ENCODE peak calls at places on chromosomes 4 and X, in five cellular contexts. One of them, this sample, is unnamed.

GRCh38 chr4:5863461-5864113 is 29.3 kb downstream of the CRMP1 start:
- DNase-seq in WTC11: no peak
- DNase-seq in cardiac fibroblast: peak
- DNase-seq in nephron progenitor cell: no peak
- DNase-seq in brain microvascular endothelial cell: peak
- DNase-seq in this sample: peak

GRCh38 chr4:140633154-140633553 is 64.4 kb upstream of the UCP1 start:
- DNase-seq in WTC11: no peak
- DNase-seq in cardiac fibroblast: no peak
- DNase-seq in nephron progenitor cell: no peak
- DNase-seq in brain microvascular endothelial cell: no peak
- DNase-seq in this sample: no peak

GRCh38 chr4:56356650-56357049 is 30.6 kb downstream of the AASDH start:
- DNase-seq in WTC11: no peak
- DNase-seq in cardiac fibroblast: no peak
- DNase-seq in nephron progenitor cell: no peak
- DNase-seq in brain microvascular endothelial cell: no peak
- DNase-seq in this sample: no peak

GRCh38 chr4:2848449-2848848 is 4.8 kb downstream of the ADD1 start:
- DNase-seq in WTC11: no peak
- DNase-seq in cardiac fibroblast: peak
- DNase-seq in nephron progenitor cell: no peak
- DNase-seq in brain microvascular endothelial cell: no peak
- DNase-seq in this sample: peak

GRCh38 chrX:53160297-53160983 is 64.6 kb downstream of the KDM5C start:
- DNase-seq in WTC11: no peak
- DNase-seq in cardiac fibroblast: no peak
- DNase-seq in nephron progenitor cell: no peak
- DNase-seq in brain microvascular endothelial cell: no peak
- DNase-seq in this sample: no peak

GRCh38 chr4:150962245-150962644 is 52.8 kb downstream of the LRBA start:
- DNase-seq in WTC11: no peak
- DNase-seq in cardiac fibroblast: peak
- DNase-seq in nephron progenitor cell: no peak
- DNase-seq in brain microvascular endothelial cell: no peak
- DNase-seq in this sample: peak

GRCh38 chr4:89753601-89754066 is 83.3 kb downstream of the SNCA start:
- DNase-seq in WTC11: no peak
- DNase-seq in cardiac fibroblast: peak
- DNase-seq in nephron progenitor cell: no peak
- DNase-seq in brain microvascular endothelial cell: peak
- DNase-seq in this sample: peak

GRCh38 chr4:67545996-67546356 is 673 bp upstream of the CENPC start:
- DNase-seq in WTC11: no peak
- DNase-seq in cardiac fibroblast: no peak
- DNase-seq in nephron progenitor cell: no peak
- DNase-seq in brain microvascular endothelial cell: no peak
- DNase-seq in this sample: no peak

GRCh38 chr4:112509243-112510190 is 6.5 kb downstream of the NEUROG2 start:
- DNase-seq in WTC11: peak
- DNase-seq in cardiac fibroblast: no peak
- DNase-seq in nephron progenitor cell: peak
- DNase-seq in brain microvascular endothelial cell: no peak
- DNase-seq in this sample: no peak

GRCh38 chrX:97461763-97462162 is 578.1 kb downstream of the RPA4 start:
- DNase-seq in WTC11: no peak
- DNase-seq in cardiac fibroblast: no peak
- DNase-seq in nephron progenitor cell: no peak
- DNase-seq in brain microvascular endothelial cell: no peak
- DNase-seq in this sample: no peak

GRCh38 chr4:35358001-35358584 is 886.2 kb downstream of the ARAP2 start:
- DNase-seq in WTC11: no peak
- DNase-seq in cardiac fibroblast: no peak
- DNase-seq in nephron progenitor cell: no peak
- DNase-seq in brain microvascular endothelial cell: no peak
- DNase-seq in this sample: peak

GRCh38 chr4:14583331-14583730 is 418.9 kb upstream of the CPEB2 start:
- DNase-seq in WTC11: no peak
- DNase-seq in cardiac fibroblast: peak
- DNase-seq in nephron progenitor cell: no peak
- DNase-seq in brain microvascular endothelial cell: no peak
- DNase-seq in this sample: peak

GRCh38 chrX:63513825-63514574 is 162.9 kb upstream of the SPIN4 start:
- DNase-seq in WTC11: no peak
- DNase-seq in cardiac fibroblast: peak
- DNase-seq in nephron progenitor cell: no peak
- DNase-seq in brain microvascular endothelial cell: peak
- DNase-seq in this sample: peak

GRCh38 chr4:42104521-42104920 is 47.9 kb downstream of the BEND4 start:
- DNase-seq in WTC11: no peak
- DNase-seq in cardiac fibroblast: peak
- DNase-seq in nephron progenitor cell: no peak
- DNase-seq in brain microvascular endothelial cell: no peak
- DNase-seq in this sample: peak

GRCh38 chr4:145231906-145232700 is 51.7 kb upstream of the OTUD4 start:
- DNase-seq in WTC11: no peak
- DNase-seq in cardiac fibroblast: peak
- DNase-seq in nephron progenitor cell: no peak
- DNase-seq in brain microvascular endothelial cell: peak
- DNase-seq in this sample: peak

GRCh38 chr4:73299548-73300280 is 41.1 kb upstream of the ANKRD17 start:
- DNase-seq in WTC11: no peak
- DNase-seq in cardiac fibroblast: no peak
- DNase-seq in nephron progenitor cell: no peak
- DNase-seq in brain microvascular endothelial cell: no peak
- DNase-seq in this sample: no peak

GRCh38 chr4:141900841-141901240 is 264.5 kb downstream of the IL15 start:
- DNase-seq in WTC11: no peak
- DNase-seq in cardiac fibroblast: no peak
- DNase-seq in nephron progenitor cell: no peak
- DNase-seq in brain microvascular endothelial cell: no peak
- DNase-seq in this sample: no peak

GRCh38 chrX:81120936-81121351 is 80.8 kb downstream of the HMGN5 start:
- DNase-seq in WTC11: peak
- DNase-seq in cardiac fibroblast: peak
- DNase-seq in nephron progenitor cell: peak
- DNase-seq in brain microvascular endothelial cell: peak
- DNase-seq in this sample: peak

GRCh38 chrX:138756234-138756633 is 44.7 kb upstream of the FGF13 start:
- DNase-seq in WTC11: peak
- DNase-seq in cardiac fibroblast: peak
- DNase-seq in nephron progenitor cell: peak
- DNase-seq in brain microvascular endothelial cell: peak
- DNase-seq in this sample: peak

GRCh38 chr4:71212216-71212615 is 126.6 kb upstream of the SLC4A4 start:
- DNase-seq in WTC11: no peak
- DNase-seq in cardiac fibroblast: no peak
- DNase-seq in nephron progenitor cell: no peak
- DNase-seq in brain microvascular endothelial cell: no peak
- DNase-seq in this sample: no peak

GRCh38 chrX:65758505-65758904 is 91.1 kb downstream of the MSN start:
- DNase-seq in WTC11: no peak
- DNase-seq in cardiac fibroblast: no peak
- DNase-seq in nephron progenitor cell: no peak
- DNase-seq in brain microvascular endothelial cell: no peak
- DNase-seq in this sample: no peak

GRCh38 chr4:153758688-153759406 is 977 bp downstream of the RNF175 start:
- DNase-seq in WTC11: no peak
- DNase-seq in cardiac fibroblast: no peak
- DNase-seq in nephron progenitor cell: no peak
- DNase-seq in brain microvascular endothelial cell: no peak
- DNase-seq in this sample: no peak

GRCh38 chr4:41216294-41217019 is 2.1 kb upstream of the APBB2 start:
- DNase-seq in WTC11: peak
- DNase-seq in cardiac fibroblast: peak
- DNase-seq in nephron progenitor cell: peak
- DNase-seq in brain microvascular endothelial cell: no peak
- DNase-seq in this sample: peak

GRCh38 chr4:33924239-33924638 is 2320.1 kb downstream of the ARAP2 start:
- DNase-seq in WTC11: peak
- DNase-seq in cardiac fibroblast: peak
- DNase-seq in nephron progenitor cell: peak
- DNase-seq in brain microvascular endothelial cell: no peak
- DNase-seq in this sample: peak

GRCh38 chr4:139167774-139168444 is 9.1 kb downstream of the ELF2 start:
- DNase-seq in WTC11: no peak
- DNase-seq in cardiac fibroblast: peak
- DNase-seq in nephron progenitor cell: no peak
- DNase-seq in brain microvascular endothelial cell: peak
- DNase-seq in this sample: peak

GRCh38 chrX:108091878-108092291 is 307 bp downstream of the ATG4A start:
- DNase-seq in WTC11: no peak
- DNase-seq in cardiac fibroblast: no peak
- DNase-seq in nephron progenitor cell: no peak
- DNase-seq in brain microvascular endothelial cell: no peak
- DNase-seq in this sample: no peak

GRCh38 chr4:159174645-159175147 is 71.8 kb downstream of the RAPGEF2 start:
- DNase-seq in WTC11: no peak
- DNase-seq in cardiac fibroblast: no peak
- DNase-seq in nephron progenitor cell: no peak
- DNase-seq in brain microvascular endothelial cell: no peak
- DNase-seq in this sample: no peak

GRCh38 chr4:40211224-40212185 is 14.7 kb downstream of the RHOH start:
- DNase-seq in WTC11: no peak
- DNase-seq in cardiac fibroblast: peak
- DNase-seq in nephron progenitor cell: no peak
- DNase-seq in brain microvascular endothelial cell: no peak
- DNase-seq in this sample: no peak

GRCh38 chrX:103461156-103461555 is 58.1 kb downstream of the RAB40A start:
- DNase-seq in WTC11: no peak
- DNase-seq in cardiac fibroblast: peak
- DNase-seq in nephron progenitor cell: no peak
- DNase-seq in brain microvascular endothelial cell: no peak
- DNase-seq in this sample: no peak

GRCh38 chr4:25663778-25664177 is 8.1 kb downstream of the SLC34A2 start:
- DNase-seq in WTC11: no peak
- DNase-seq in cardiac fibroblast: no peak
- DNase-seq in nephron progenitor cell: no peak
- DNase-seq in brain microvascular endothelial cell: no peak
- DNase-seq in this sample: no peak

GRCh38 chrX:150889131-150889530 is 9.3 kb downstream of the CD99L2 start:
- DNase-seq in WTC11: no peak
- DNase-seq in cardiac fibroblast: no peak
- DNase-seq in nephron progenitor cell: no peak
- DNase-seq in brain microvascular endothelial cell: no peak
- DNase-seq in this sample: no peak

GRCh38 chrX:56550667-56551066 is 12.8 kb upstream of the UBQLN2 start:
- DNase-seq in WTC11: no peak
- DNase-seq in cardiac fibroblast: no peak
- DNase-seq in nephron progenitor cell: no peak
- DNase-seq in brain microvascular endothelial cell: no peak
- DNase-seq in this sample: no peak

GRCh38 chrX:2708016-2708415 is 16.9 kb downstream of the CD99 start:
- DNase-seq in WTC11: no peak
- DNase-seq in cardiac fibroblast: peak
- DNase-seq in nephron progenitor cell: no peak
- DNase-seq in brain microvascular endothelial cell: no peak
- DNase-seq in this sample: peak

GRCh38 chrX:45309096-45309495 is 108.4 kb upstream of the DIPK2B start:
- DNase-seq in WTC11: no peak
- DNase-seq in cardiac fibroblast: peak
- DNase-seq in nephron progenitor cell: no peak
- DNase-seq in brain microvascular endothelial cell: no peak
- DNase-seq in this sample: no peak
- TF ChIP-seq CTCF in WTC11: no peak
- TF ChIP-seq CTCF in cardiac fibroblast: no peak
- TF ChIP-seq CTCF in nephron progenitor cell: no peak
- TF ChIP-seq CTCF in brain microvascular endothelial cell: no peak
- TF ChIP-seq CTCF in this sample: no peak

DNA sequence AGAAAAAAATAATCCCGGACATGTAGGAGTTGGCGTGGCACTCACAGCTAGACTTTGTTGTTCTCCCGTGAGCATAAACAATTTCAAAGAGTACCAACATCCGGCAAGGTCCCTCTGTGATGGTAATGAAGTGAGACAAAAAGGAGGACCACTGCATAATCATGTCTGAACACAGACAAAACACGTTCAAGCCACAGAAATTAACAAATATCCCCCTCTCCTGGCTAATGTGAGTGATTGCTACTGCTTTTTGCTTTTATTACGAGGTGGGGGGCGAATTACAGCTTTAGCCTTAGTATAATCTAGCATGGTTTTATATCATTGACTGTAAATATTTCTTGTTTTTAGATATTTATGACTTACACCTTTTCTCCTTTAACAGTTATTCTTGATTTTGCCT is 118.5 kb downstream of the PLS3 start:
- DNase-seq in WTC11: no peak
- DNase-seq in cardiac fibroblast: peak
- DNase-seq in nephron progenitor cell: no peak
- DNase-seq in brain microvascular endothelial cell: peak
- DNase-seq in this sample: peak
- TF ChIP-seq CTCF in WTC11: no peak
- TF ChIP-seq CTCF in cardiac fibroblast: peak
- TF ChIP-seq CTCF in nephron progenitor cell: peak
- TF ChIP-seq CTCF in brain microvascular endothelial cell: peak
- TF ChIP-seq CTCF in this sample: peak

DNA sequence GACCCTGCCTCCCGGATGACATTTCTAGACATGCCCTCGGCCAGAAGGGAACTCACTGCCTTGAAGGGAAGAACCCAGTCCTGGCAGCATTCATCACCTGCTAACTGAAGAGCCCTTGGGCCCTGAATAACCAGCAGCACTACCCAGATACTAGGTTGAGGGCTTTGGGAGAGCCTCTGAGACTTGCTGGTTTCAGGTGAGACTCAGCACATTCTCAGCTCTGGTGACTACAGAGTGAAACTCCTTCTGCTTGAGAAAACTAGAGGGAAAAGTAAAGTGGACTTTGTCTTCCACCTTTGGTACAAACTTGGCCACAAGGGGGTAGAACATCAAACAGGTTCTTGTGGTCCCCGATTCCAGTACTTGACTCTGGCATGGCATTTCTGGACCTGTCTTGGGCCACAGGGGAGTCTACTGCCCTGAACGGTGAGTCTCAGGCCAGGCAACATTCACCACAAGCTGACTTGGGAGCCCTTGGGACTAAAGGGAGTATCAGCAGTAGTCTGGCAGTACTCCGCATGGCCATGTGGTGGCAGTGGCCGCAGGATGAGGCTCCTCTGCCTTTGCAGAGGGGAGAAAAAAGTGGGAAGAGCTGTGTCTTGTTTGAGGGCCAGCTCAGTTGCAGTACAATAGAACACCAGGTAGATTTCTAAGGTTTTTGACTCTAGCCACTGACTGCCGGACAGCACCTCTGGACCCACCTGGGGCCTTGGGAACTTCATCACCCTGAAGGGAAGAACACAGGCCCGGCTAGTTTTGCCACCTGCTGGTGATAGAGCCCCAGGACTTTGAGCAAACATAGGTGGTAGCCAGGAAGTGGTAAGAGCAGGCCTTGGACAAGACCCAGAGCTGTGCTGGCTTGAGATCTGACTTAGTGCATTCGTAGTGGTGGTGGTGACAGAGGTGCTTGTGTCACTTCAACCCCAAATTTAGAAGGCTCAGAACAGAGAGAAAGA is 414.8 kb downstream of the OPHN1 start:
- DNase-seq in WTC11: peak
- DNase-seq in cardiac fibroblast: peak
- DNase-seq in nephron progenitor cell: peak
- DNase-seq in brain microvascular endothelial cell: peak
- DNase-seq in this sample: peak
- TF ChIP-seq CTCF in WTC11: no peak
- TF ChIP-seq CTCF in cardiac fibroblast: peak
- TF ChIP-seq CTCF in nephron progenitor cell: peak
- TF ChIP-seq CTCF in brain microvascular endothelial cell: peak
- TF ChIP-seq CTCF in this sample: peak

GRCh38 chr4:95204873-95205272 is 343.9 kb downstream of the UNC5C start:
- DNase-seq in WTC11: peak
- DNase-seq in cardiac fibroblast: peak
- DNase-seq in nephron progenitor cell: no peak
- DNase-seq in brain microvascular endothelial cell: no peak
- DNase-seq in this sample: peak
- TF ChIP-seq CTCF in WTC11: no peak
- TF ChIP-seq CTCF in cardiac fibroblast: peak
- TF ChIP-seq CTCF in nephron progenitor cell: peak
- TF ChIP-seq CTCF in brain microvascular endothelial cell: peak
- TF ChIP-seq CTCF in this sample: peak

This sample was measured in MCF 10A.